ENCODE peak calls at places on chromosomes 6 and 20, in seven cellular contexts. One of them, this sample, is unnamed.

GRCh38 chr6:169557887-169558286 is 143.9 kb downstream of the WDR27 start:
- DNase-seq in A549: no peak
- DNase-seq in astrocyte of the hippocampus: no peak
- DNase-seq in mesendoderm: no peak
- DNase-seq in C1 segment of cervical spinal cord: no peak
- DNase-seq in stimulated activated CD4-positive, alpha-beta T cell treated with anti-CD3 and anti-CD28 coated beads, TNF-alpha, amount 100 ng/mL, for 4 hours: no peak
- DNase-seq in ascending aorta: no peak
- DNase-seq in this sample: no peak

GRCh38 chr6:56335733-56336132 is 88.4 kb upstream of the COL21A1 start:
- DNase-seq in ascending aorta: no peak
- DNase-seq in A549: peak; percentile 37
- DNase-seq in C1 segment of cervical spinal cord: no peak
- DNase-seq in mesendoderm: no peak
- DNase-seq in astrocyte of the hippocampus: peak; percentile 82
- DNase-seq in stimulated activated CD4-positive, alpha-beta T cell treated with anti-CD3 and anti-CD28 coated beads, TNF-alpha, amount 100 ng/mL, for 4 hours: no peak
- DNase-seq in this sample: no peak

GRCh38 chr6:117951783-117952182 is 44.7 kb downstream of the SLC35F1 start:
- DNase-seq in C1 segment of cervical spinal cord: no peak
- DNase-seq in ascending aorta: no peak
- DNase-seq in mesendoderm: peak; percentile 87
- DNase-seq in astrocyte of the hippocampus: peak; percentile 62
- DNase-seq in stimulated activated CD4-positive, alpha-beta T cell treated with anti-CD3 and anti-CD28 coated beads, TNF-alpha, amount 100 ng/mL, for 4 hours: no peak
- DNase-seq in A549: no peak
- DNase-seq in this sample: no peak

GRCh38 chr6:41132254-41132653 is 21.9 kb downstream of the TREML1 start:
- DNase-seq in stimulated activated CD4-positive, alpha-beta T cell treated with anti-CD3 and anti-CD28 coated beads, TNF-alpha, amount 100 ng/mL, for 4 hours: no peak
- DNase-seq in astrocyte of the hippocampus: no peak
- DNase-seq in mesendoderm: no peak
- DNase-seq in C1 segment of cervical spinal cord: no peak
- DNase-seq in ascending aorta: no peak
- DNase-seq in A549: no peak
- DNase-seq in this sample: no peak

GRCh38 chr6:121584591-121585369 is 149.3 kb downstream of the GJA1 start:
- DNase-seq in A549: no peak
- DNase-seq in astrocyte of the hippocampus: no peak
- DNase-seq in mesendoderm: peak; percentile 36
- DNase-seq in stimulated activated CD4-positive, alpha-beta T cell treated with anti-CD3 and anti-CD28 coated beads, TNF-alpha, amount 100 ng/mL, for 4 hours: no peak
- DNase-seq in ascending aorta: no peak
- DNase-seq in C1 segment of cervical spinal cord: no peak
- DNase-seq in this sample: no peak

GRCh38 chr20:50227506-50227905 is 36.9 kb downstream of the CEBPB start:
- DNase-seq in ascending aorta: no peak
- DNase-seq in A549: no peak
- DNase-seq in mesendoderm: no peak
- DNase-seq in stimulated activated CD4-positive, alpha-beta T cell treated with anti-CD3 and anti-CD28 coated beads, TNF-alpha, amount 100 ng/mL, for 4 hours: no peak
- DNase-seq in C1 segment of cervical spinal cord: no peak
- DNase-seq in astrocyte of the hippocampus: no peak
- DNase-seq in this sample: no peak

GRCh38 chr20:3248167-3248992 is 9.4 kb upstream of the SLC4A11 start:
- DNase-seq in astrocyte of the hippocampus: peak; percentile 64
- DNase-seq in mesendoderm: peak; percentile 71
- DNase-seq in A549: no peak
- DNase-seq in C1 segment of cervical spinal cord: no peak
- DNase-seq in stimulated activated CD4-positive, alpha-beta T cell treated with anti-CD3 and anti-CD28 coated beads, TNF-alpha, amount 100 ng/mL, for 4 hours: no peak
- DNase-seq in ascending aorta: no peak
- DNase-seq in this sample: no peak

GRCh38 chr6:144578385-144579350 is 293.5 kb downstream of the UTRN start:
- DNase-seq in mesendoderm: no peak
- DNase-seq in A549: no peak
- DNase-seq in astrocyte of the hippocampus: no peak
- DNase-seq in C1 segment of cervical spinal cord: no peak
- DNase-seq in stimulated activated CD4-positive, alpha-beta T cell treated with anti-CD3 and anti-CD28 coated beads, TNF-alpha, amount 100 ng/mL, for 4 hours: no peak
- DNase-seq in ascending aorta: no peak
- DNase-seq in this sample: no peak

GRCh38 chr6:36818741-36819140 is 20.5 kb downstream of the CPNE5 start:
- DNase-seq in C1 segment of cervical spinal cord: no peak
- DNase-seq in A549: no peak
- DNase-seq in mesendoderm: no peak
- DNase-seq in stimulated activated CD4-positive, alpha-beta T cell treated with anti-CD3 and anti-CD28 coated beads, TNF-alpha, amount 100 ng/mL, for 4 hours: no peak
- DNase-seq in ascending aorta: no peak
- DNase-seq in astrocyte of the hippocampus: no peak
- DNase-seq in this sample: no peak

GRCh38 chr6:53837875-53838806 is 43.3 kb downstream of the LRRC1 start:
- DNase-seq in stimulated activated CD4-positive, alpha-beta T cell treated with anti-CD3 and anti-CD28 coated beads, TNF-alpha, amount 100 ng/mL, for 4 hours: no peak
- DNase-seq in A549: no peak
- DNase-seq in astrocyte of the hippocampus: peak; percentile 63
- DNase-seq in C1 segment of cervical spinal cord: peak; percentile 11
- DNase-seq in mesendoderm: no peak
- DNase-seq in ascending aorta: no peak
- DNase-seq in this sample: no peak

GRCh38 chr6:3088446-3088845 is 20.2 kb downstream of the RIPK1 start:
- DNase-seq in A549: no peak
- DNase-seq in astrocyte of the hippocampus: peak; percentile 13
- DNase-seq in C1 segment of cervical spinal cord: no peak
- DNase-seq in stimulated activated CD4-positive, alpha-beta T cell treated with anti-CD3 and anti-CD28 coated beads, TNF-alpha, amount 100 ng/mL, for 4 hours: no peak
- DNase-seq in mesendoderm: no peak
- DNase-seq in ascending aorta: no peak
- DNase-seq in this sample: no peak

GRCh38 chr6:14822689-14823088 is 423.2 kb upstream of the JARID2 start:
- DNase-seq in mesendoderm: no peak
- DNase-seq in ascending aorta: no peak
- DNase-seq in A549: no peak
- DNase-seq in stimulated activated CD4-positive, alpha-beta T cell treated with anti-CD3 and anti-CD28 coated beads, TNF-alpha, amount 100 ng/mL, for 4 hours: no peak
- DNase-seq in C1 segment of cervical spinal cord: no peak
- DNase-seq in astrocyte of the hippocampus: no peak
- DNase-seq in this sample: no peak

GRCh38 chr20:32359633-32360332 is 1.7 kb downstream of the ASXL1 start:
- DNase-seq in C1 segment of cervical spinal cord: no peak
- DNase-seq in A549: no peak
- DNase-seq in mesendoderm: no peak
- DNase-seq in stimulated activated CD4-positive, alpha-beta T cell treated with anti-CD3 and anti-CD28 coated beads, TNF-alpha, amount 100 ng/mL, for 4 hours: no peak
- DNase-seq in astrocyte of the hippocampus: peak; percentile 52
- DNase-seq in ascending aorta: no peak
- DNase-seq in this sample: no peak

GRCh38 chr6:43723737-43724295 is 36.2 kb upstream of the MRPS18A start:
- DNase-seq in stimulated activated CD4-positive, alpha-beta T cell treated with anti-CD3 and anti-CD28 coated beads, TNF-alpha, amount 100 ng/mL, for 4 hours: peak; percentile 44
- DNase-seq in C1 segment of cervical spinal cord: no peak
- DNase-seq in astrocyte of the hippocampus: peak; percentile 68
- DNase-seq in mesendoderm: peak; percentile 76
- DNase-seq in ascending aorta: no peak
- DNase-seq in A549: peak; percentile 74
- DNase-seq in this sample: peak; percentile 57

GRCh38 chr6:113644861-113645575 is 212.1 kb upstream of the MARCKS start:
- DNase-seq in stimulated activated CD4-positive, alpha-beta T cell treated with anti-CD3 and anti-CD28 coated beads, TNF-alpha, amount 100 ng/mL, for 4 hours: no peak
- DNase-seq in mesendoderm: no peak
- DNase-seq in astrocyte of the hippocampus: peak; percentile 93
- DNase-seq in A549: no peak
- DNase-seq in ascending aorta: no peak
- DNase-seq in C1 segment of cervical spinal cord: no peak
- DNase-seq in this sample: no peak

GRCh38 chr6:36716476-36717093 is 19.0 kb downstream of the RAB44 start:
- DNase-seq in astrocyte of the hippocampus: no peak
- DNase-seq in C1 segment of cervical spinal cord: no peak
- DNase-seq in A549: no peak
- DNase-seq in mesendoderm: no peak
- DNase-seq in ascending aorta: no peak
- DNase-seq in stimulated activated CD4-positive, alpha-beta T cell treated with anti-CD3 and anti-CD28 coated beads, TNF-alpha, amount 100 ng/mL, for 4 hours: no peak
- DNase-seq in this sample: no peak

GRCh38 chr6:139133733-139134360 is 1.0 kb upstream of the HECA start:
- DNase-seq in mesendoderm: no peak
- DNase-seq in stimulated activated CD4-positive, alpha-beta T cell treated with anti-CD3 and anti-CD28 coated beads, TNF-alpha, amount 100 ng/mL, for 4 hours: no peak
- DNase-seq in C1 segment of cervical spinal cord: no peak
- DNase-seq in astrocyte of the hippocampus: no peak
- DNase-seq in ascending aorta: no peak
- DNase-seq in A549: no peak
- DNase-seq in this sample: no peak

GRCh38 chr6:12507641-12508040 is 208.9 kb upstream of the PHACTR1 start:
- DNase-seq in mesendoderm: no peak
- DNase-seq in C1 segment of cervical spinal cord: no peak
- DNase-seq in ascending aorta: no peak
- DNase-seq in stimulated activated CD4-positive, alpha-beta T cell treated with anti-CD3 and anti-CD28 coated beads, TNF-alpha, amount 100 ng/mL, for 4 hours: no peak
- DNase-seq in A549: no peak
- DNase-seq in astrocyte of the hippocampus: no peak
- DNase-seq in this sample: no peak

GRCh38 chr6:33725222-33725621 is 13.7 kb upstream of the UQCC2 start:
- DNase-seq in A549: no peak
- DNase-seq in astrocyte of the hippocampus: no peak
- DNase-seq in mesendoderm: no peak
- DNase-seq in C1 segment of cervical spinal cord: no peak
- DNase-seq in stimulated activated CD4-positive, alpha-beta T cell treated with anti-CD3 and anti-CD28 coated beads, TNF-alpha, amount 100 ng/mL, for 4 hours: no peak
- DNase-seq in ascending aorta: no peak
- DNase-seq in this sample: no peak

GRCh38 chr20:38645318-38645717 is 43.7 kb downstream of the ARHGAP40 start:
- DNase-seq in mesendoderm: no peak
- DNase-seq in A549: no peak
- DNase-seq in C1 segment of cervical spinal cord: no peak
- DNase-seq in ascending aorta: no peak
- DNase-seq in astrocyte of the hippocampus: no peak
- DNase-seq in stimulated activated CD4-positive, alpha-beta T cell treated with anti-CD3 and anti-CD28 coated beads, TNF-alpha, amount 100 ng/mL, for 4 hours: no peak
- DNase-seq in this sample: no peak

GRCh38 chr6:150492507-150492906 is 107.2 kb upstream of the PLEKHG1 start:
- DNase-seq in C1 segment of cervical spinal cord: no peak
- DNase-seq in A549: peak; percentile 42
- DNase-seq in ascending aorta: no peak
- DNase-seq in stimulated activated CD4-positive, alpha-beta T cell treated with anti-CD3 and anti-CD28 coated beads, TNF-alpha, amount 100 ng/mL, for 4 hours: no peak
- DNase-seq in astrocyte of the hippocampus: peak; percentile 51
- DNase-seq in mesendoderm: no peak
- DNase-seq in this sample: no peak

GRCh38 chr6:106525111-106525884 is 104.0 kb downstream of the RTN4IP1 start:
- DNase-seq in ascending aorta: no peak
- DNase-seq in mesendoderm: no peak
- DNase-seq in A549: no peak
- DNase-seq in C1 segment of cervical spinal cord: no peak
- DNase-seq in stimulated activated CD4-positive, alpha-beta T cell treated with anti-CD3 and anti-CD28 coated beads, TNF-alpha, amount 100 ng/mL, for 4 hours: no peak
- DNase-seq in astrocyte of the hippocampus: no peak
- DNase-seq in this sample: no peak

GRCh38 chr20:4925842-4926530 is 75.3 kb downstream of the SLC23A2 start:
- DNase-seq in A549: peak; percentile 49
- DNase-seq in ascending aorta: peak; percentile 57
- DNase-seq in mesendoderm: no peak
- DNase-seq in astrocyte of the hippocampus: peak; percentile 88
- DNase-seq in stimulated activated CD4-positive, alpha-beta T cell treated with anti-CD3 and anti-CD28 coated beads, TNF-alpha, amount 100 ng/mL, for 4 hours: no peak
- DNase-seq in C1 segment of cervical spinal cord: no peak
- DNase-seq in this sample: no peak

GRCh38 chr20:50995506-50995905 is 27.4 kb downstream of the KCNG1 start:
- DNase-seq in astrocyte of the hippocampus: no peak
- DNase-seq in A549: no peak
- DNase-seq in stimulated activated CD4-positive, alpha-beta T cell treated with anti-CD3 and anti-CD28 coated beads, TNF-alpha, amount 100 ng/mL, for 4 hours: no peak
- DNase-seq in mesendoderm: no peak
- DNase-seq in C1 segment of cervical spinal cord: no peak
- DNase-seq in ascending aorta: no peak
- DNase-seq in this sample: no peak

GRCh38 chr6:2939315-2940009 is 31.9 kb downstream of the SERPINB6 start:
- DNase-seq in astrocyte of the hippocampus: no peak
- DNase-seq in ascending aorta: no peak
- DNase-seq in stimulated activated CD4-positive, alpha-beta T cell treated with anti-CD3 and anti-CD28 coated beads, TNF-alpha, amount 100 ng/mL, for 4 hours: no peak
- DNase-seq in A549: no peak
- DNase-seq in mesendoderm: no peak
- DNase-seq in C1 segment of cervical spinal cord: no peak
- DNase-seq in this sample: no peak

GRCh38 chr6:113381957-113382356 is 475.2 kb upstream of the MARCKS start:
- DNase-seq in mesendoderm: no peak
- DNase-seq in astrocyte of the hippocampus: peak; percentile 77
- DNase-seq in C1 segment of cervical spinal cord: no peak
- DNase-seq in stimulated activated CD4-positive, alpha-beta T cell treated with anti-CD3 and anti-CD28 coated beads, TNF-alpha, amount 100 ng/mL, for 4 hours: no peak
- DNase-seq in ascending aorta: no peak
- DNase-seq in A549: no peak
- DNase-seq in this sample: no peak

GRCh38 chr20:49287555-49288249 is 9.8 kb upstream of the ZNFX1 start:
- DNase-seq in mesendoderm: peak; percentile 46
- DNase-seq in stimulated activated CD4-positive, alpha-beta T cell treated with anti-CD3 and anti-CD28 coated beads, TNF-alpha, amount 100 ng/mL, for 4 hours: no peak
- DNase-seq in C1 segment of cervical spinal cord: no peak
- DNase-seq in astrocyte of the hippocampus: peak; percentile 40
- DNase-seq in ascending aorta: no peak
- DNase-seq in A549: no peak
- DNase-seq in this sample: no peak

GRCh38 chr20:22805219-22805618 is 220.8 kb upstream of the FOXA2 start:
- DNase-seq in astrocyte of the hippocampus: peak; percentile 33
- DNase-seq in ascending aorta: no peak
- DNase-seq in mesendoderm: peak; percentile 60
- DNase-seq in C1 segment of cervical spinal cord: no peak
- DNase-seq in A549: peak; percentile 80
- DNase-seq in stimulated activated CD4-positive, alpha-beta T cell treated with anti-CD3 and anti-CD28 coated beads, TNF-alpha, amount 100 ng/mL, for 4 hours: no peak
- DNase-seq in this sample: no peak

GRCh38 chr20:58537831-58538230 is 22.6 kb upstream of the APCDD1L start:
- DNase-seq in A549: no peak
- DNase-seq in stimulated activated CD4-positive, alpha-beta T cell treated with anti-CD3 and anti-CD28 coated beads, TNF-alpha, amount 100 ng/mL, for 4 hours: no peak
- DNase-seq in C1 segment of cervical spinal cord: no peak
- DNase-seq in ascending aorta: no peak
- DNase-seq in mesendoderm: no peak
- DNase-seq in astrocyte of the hippocampus: no peak
- DNase-seq in this sample: no peak

GRCh38 chr6:168968228-168968627 is 285.4 kb downstream of the THBS2 start:
- DNase-seq in mesendoderm: peak; percentile 81
- DNase-seq in stimulated activated CD4-positive, alpha-beta T cell treated with anti-CD3 and anti-CD28 coated beads, TNF-alpha, amount 100 ng/mL, for 4 hours: no peak
- DNase-seq in C1 segment of cervical spinal cord: no peak
- DNase-seq in astrocyte of the hippocampus: peak; percentile 89
- DNase-seq in ascending aorta: no peak
- DNase-seq in A549: no peak
- DNase-seq in this sample: no peak

GRCh38 chr6:1894954-1895353 is 285.2 kb downstream of the FOXC1 start:
- DNase-seq in astrocyte of the hippocampus: peak; percentile 14
- DNase-seq in ascending aorta: no peak
- DNase-seq in A549: no peak
- DNase-seq in C1 segment of cervical spinal cord: no peak
- DNase-seq in mesendoderm: no peak
- DNase-seq in stimulated activated CD4-positive, alpha-beta T cell treated with anti-CD3 and anti-CD28 coated beads, TNF-alpha, amount 100 ng/mL, for 4 hours: no peak
- DNase-seq in this sample: no peak

GRCh38 chr6:148524509-148524908 is 181.9 kb downstream of the SASH1 start:
- DNase-seq in ascending aorta: no peak
- DNase-seq in mesendoderm: no peak
- DNase-seq in stimulated activated CD4-positive, alpha-beta T cell treated with anti-CD3 and anti-CD28 coated beads, TNF-alpha, amount 100 ng/mL, for 4 hours: no peak
- DNase-seq in A549: no peak
- DNase-seq in C1 segment of cervical spinal cord: no peak
- DNase-seq in astrocyte of the hippocampus: peak; percentile 80
- DNase-seq in this sample: no peak

GRCh38 chr6:96907498-96907897 is 9.8 kb upstream of the NDUFAF4 start:
- DNase-seq in ascending aorta: no peak
- DNase-seq in C1 segment of cervical spinal cord: no peak
- DNase-seq in astrocyte of the hippocampus: no peak
- DNase-seq in stimulated activated CD4-positive, alpha-beta T cell treated with anti-CD3 and anti-CD28 coated beads, TNF-alpha, amount 100 ng/mL, for 4 hours: no peak
- DNase-seq in mesendoderm: no peak
- DNase-seq in A549: no peak
- DNase-seq in this sample: peak; percentile 16

GRCh38 chr20:10111144-10111771 is 76.5 kb downstream of the ANKEF1 start:
- DNase-seq in stimulated activated CD4-positive, alpha-beta T cell treated with anti-CD3 and anti-CD28 coated beads, TNF-alpha, amount 100 ng/mL, for 4 hours: no peak
- DNase-seq in A549: no peak
- DNase-seq in mesendoderm: no peak
- DNase-seq in ascending aorta: no peak
- DNase-seq in astrocyte of the hippocampus: no peak
- DNase-seq in C1 segment of cervical spinal cord: no peak
- DNase-seq in this sample: no peak

GRCh38 chr6:141724731-141725130 is 408.0 kb upstream of the GJE1 start:
- DNase-seq in stimulated activated CD4-positive, alpha-beta T cell treated with anti-CD3 and anti-CD28 coated beads, TNF-alpha, amount 100 ng/mL, for 4 hours: no peak
- DNase-seq in A549: no peak
- DNase-seq in ascending aorta: no peak
- DNase-seq in mesendoderm: no peak
- DNase-seq in C1 segment of cervical spinal cord: no peak
- DNase-seq in astrocyte of the hippocampus: no peak
- DNase-seq in this sample: no peak